ENCODE peak calls at places on chromosomes 16 and 17, in six cellular contexts. R is GDM1, U is BE2C, E is NCI-H446, L is dorsolateral prefrontal cortex, P is HEK293T. N is an unnamed sample.

GRCh38 chr16:63287411-63287810 is 1251.2 kb upstream of the CDH8 start:
- DNase-seq in R (no peak), U (no peak), E (no peak), L (no peak), P (no peak), N (no peak)

GRCh38 chr17:40443988-40444899 is 994 bp downstream of the IGFBP4 start:
- DNase-seq in R (no peak), U (peak; percentile 43), E (no peak), L (no peak), P (no peak), N (no peak)

GRCh38 chr17:17839792-17840707 is 3.3 kb upstream of the SREBF1 start:
- DNase-seq in R (no peak), U (peak; percentile 77), E (peak; percentile 45), L (peak; percentile 76), P (no peak), N (no peak)

GRCh38 chr16:51755039-51755501 is 604.0 kb upstream of the SALL1 start:
- DNase-seq in R (no peak), U (no peak), E (no peak), L (no peak), P (peak; percentile 23), N (no peak)

GRCh38 chr17:75750661-75751423 is 14.2 kb downstream of the GALK1 start:
- DNase-seq in R (no peak), U (no peak), E (no peak), L (no peak), P (no peak), N (no peak)

GRCh38 chr17:36935681-36936454 is 1.4 kb upstream of the LHX1 start:
- DNase-seq in R (no peak), U (no peak), E (no peak), L (no peak), P (no peak), N (no peak)

GRCh38 chr16:21023509-21024202 is 123.1 kb downstream of the LYRM1 start:
- DNase-seq in R (no peak), U (no peak), E (no peak), L (no peak), P (no peak), N (no peak)

GRCh38 chr17:50935201-50936124 is 69.3 kb upstream of the TOB1 start:
- DNase-seq in R (no peak), U (no peak), E (no peak), L (peak; percentile 89), P (no peak), N (peak; percentile 45)

GRCh38 chr16:73965591-73965990 is 331.0 kb upstream of the PSMD7 start:
- DNase-seq in R (no peak), U (no peak), E (no peak), L (no peak), P (no peak), N (no peak)

GRCh38 chr16:11301645-11302513 is 20.7 kb upstream of the PRM1 start:
- DNase-seq in R (no peak), U (no peak), E (no peak), L (no peak), P (no peak), N (no peak)

GRCh38 chr17:34579979-34580684 is 750 bp downstream of the TMEM132E start:
- DNase-seq in R (no peak), U (peak; percentile 66), E (no peak), L (no peak), P (peak; percentile 14), N (no peak)

GRCh38 chr17:42536372-42537155 is 523 bp downstream of the NAGLU start:
- DNase-seq in R (peak; percentile 55), U (peak; percentile 89), E (no peak), L (peak; percentile 75), P (peak; percentile 78), N (peak; percentile 75)

GRCh38 chr17:57732062-57732461 is 13.0 kb downstream of the CCDC182 start:
- DNase-seq in R (no peak), U (no peak), E (peak; percentile 20), L (no peak), P (no peak), N (no peak)

GRCh38 chr16:86509759-86510464 is 415 bp upstream of the FOXF1 start:
- DNase-seq in R (no peak), U (no peak), E (no peak), L (no peak), P (peak; percentile 79), N (no peak)

GRCh38 chr17:47810200-47810821 is 11.3 kb downstream of the OSBPL7 start:
- DNase-seq in R (no peak), U (peak; percentile 54), E (no peak), L (no peak), P (no peak), N (no peak)

GRCh38 chr17:42422412-42422957 is 571 bp downstream of the CAVIN1 start:
- DNase-seq in R (no peak), U (no peak), E (no peak), L (no peak), P (no peak), N (no peak)

GRCh38 chr17:45902892-45903346 is 8.6 kb downstream of the MAPT start:
- DNase-seq in R (no peak), U (peak; percentile 75), E (no peak), L (no peak), P (no peak), N (no peak)

GRCh38 chr17:40301315-40301714 is 7.7 kb upstream of the RARA start:
- DNase-seq in R (no peak), U (peak; percentile 60), E (no peak), L (no peak), P (no peak), N (no peak)

GRCh38 chr17:63571632-63572310 is 21.5 kb downstream of the DCAF7 start:
- DNase-seq in R (no peak), U (no peak), E (no peak), L (no peak), P (no peak), N (no peak)

GRCh38 chr17:2378905-2379304 is 22.0 kb downstream of the MNT start:
- DNase-seq in R (no peak), U (no peak), E (no peak), L (no peak), P (no peak), N (no peak)

GRCh38 chr16:23788653-23789052 is 33.8 kb downstream of the CHP2 start:
- DNase-seq in R (no peak), U (no peak), E (no peak), L (no peak), P (no peak), N (no peak)

GRCh38 chr16:88842308-88842756 is 14.4 kb downstream of the GALNS start:
- DNase-seq in R (no peak), U (no peak), E (no peak), L (no peak), P (no peak), N (no peak)

N was measured in caudate nucleus.